ENCODE peak calls at places on chromosomes 12 and 14, in six cellular contexts. D is CD4-positive, alpha-beta T cell; G is fibroblast of lung; H is cardiac muscle cell; J is CD8-positive, alpha-beta T cell; M is OCI-LY7. L is an unnamed sample. For H3K9me3, the result is how much of the 10 kb centered on the place peaks cover.

GRCh38 chr14:70882771-70883492 is 24.3 kb upstream of the PCNX1 start:
- DNase-seq in J (no peak), D (no peak), G (peak), H (no peak), M (no peak), L (no peak)

GRCh38 chr14:36721877-36722276 is 60.2 kb downstream of the PAX9 start:
- DNase-seq in M (no peak), J (no peak), D (no peak), H (no peak), G (no peak), L (no peak)

GRCh38 chr14:97833291-97833690 is 1036.1 kb downstream of the VRK1 start:
- DNase-seq in D (no peak), H (no peak), J (no peak), G (no peak), M (no peak), L (no peak)

GRCh38 chr12:109718390-109718789 is 4.8 kb downstream of the FAM222A start:
- DNase-seq in G (no peak), H (peak), J (no peak), M (no peak), D (no peak), L (no peak)

GRCh38 chr12:109707470-109707821 is 6.2 kb upstream of the FAM222A start:
- DNase-seq in D (no peak), G (no peak), J (no peak), H (no peak), M (no peak), L (no peak)

GRCh38 chr12:47881826-47882427 is 22.9 kb downstream of the VDR start:
- DNase-seq in M (no peak), G (peak), J (no peak), D (no peak), H (no peak), L (no peak)

GRCh38 chr12:26821212-26821701 is 11.7 kb downstream of the ITPR2 start:
- DNase-seq in G (peak), H (no peak), M (no peak), J (no peak), D (no peak), L (no peak)

GRCh38 chr14:36226164-36226563 is 49.6 kb upstream of the PTCSC3 start:
- DNase-seq in G (no peak), D (no peak), H (no peak), J (no peak), M (no peak), L (no peak)

GRCh38 chr14:92877757-92878431 is 45.1 kb upstream of the CHGA start:
- DNase-seq in H (peak), M (no peak), D (no peak), J (no peak), G (no peak), L (no peak)

GRCh38 chr14:20613094-20614037 is 22.2 kb upstream of the RNASE12 start:
- DNase-seq in M (peak), H (peak), G (peak), D (peak), J (peak), L (peak)

GRCh38 chr12:76032043-76032981 is 736 bp upstream of the PHLDA1 start:
- DNase-seq in J (peak), M (peak), H (peak), D (no peak), G (peak), L (no peak)

GRCh38 chr14:23580152-23580926 is 1.7 kb upstream of the JPH4 start:
- DNase-seq in D (no peak), J (no peak), H (no peak), M (no peak), G (no peak), L (no peak)

GRCh38 chr14:89166650-89167049 is 250.4 kb downstream of the FOXN3 start:
- DNase-seq in G (no peak), H (no peak), M (no peak), J (no peak), D (no peak), L (no peak)

GRCh38 chr12:64088431-64089349 is 133.4 kb downstream of the KICS2 start:
- DNase-seq in H (peak), J (no peak), G (peak), M (no peak), D (no peak), L (no peak)

GRCh38 chr14:57199911-57200310 is 68.8 kb downstream of the EXOC5 start:
- DNase-seq in M (no peak), D (no peak), H (no peak), J (no peak), G (peak), L (no peak)

GRCh38 chr14:102606296-102606695 is 13.8 kb downstream of the RCOR1 start:
- DNase-seq in H (no peak), J (no peak), G (no peak), M (no peak), D (no peak), L (no peak)

GRCh38 chr12:56836317-56836716 is 73.2 kb downstream of the HSD17B6 start:
- DNase-seq in M (peak), G (peak), H (no peak), J (no peak), D (no peak), L (no peak)

GRCh38 chr14:93019367-93019843 is 96.3 kb downstream of the ITPK1 start:
- DNase-seq in H (no peak), D (no peak), G (no peak), M (no peak), J (no peak), L (no peak)

DNA sequence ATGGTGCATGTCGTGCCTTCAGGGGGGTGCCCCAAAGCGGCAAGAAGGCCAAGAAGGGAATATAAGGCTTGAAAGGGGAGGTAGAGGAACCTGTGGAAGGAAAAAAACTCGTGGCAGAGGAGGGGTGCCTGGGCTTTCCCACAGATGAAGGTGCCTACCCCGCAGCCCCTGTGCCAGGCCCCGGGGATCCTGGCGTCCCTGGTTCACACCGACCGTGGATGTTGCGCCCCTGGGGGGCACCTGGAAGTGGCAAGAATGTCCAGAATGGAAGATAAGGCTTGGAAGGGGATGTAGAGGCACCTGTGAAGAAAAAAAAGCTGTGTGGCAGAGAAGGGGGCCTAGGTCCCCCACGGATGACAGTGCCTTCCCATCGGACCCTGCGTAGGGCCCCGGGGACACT is 282.2 kb downstream of the ALG10 start:
- DNase-seq in D (no peak), H (no peak), J (no peak), G (no peak), M (no peak), L (no peak)
- H3K9me3 ChIP-seq in D (half or more), H (under half), J (under half), G (under half), M (under half), L (under half)

GRCh38 chr12:131141483-131141882 is 187.8 kb downstream of the ADGRD1 start:
- DNase-seq in J (no peak), D (no peak), M (no peak), H (no peak), G (no peak), L (no peak)
- H3K9me3 ChIP-seq in J (under half), D (under half), M (under half), H (under half), G (under half), L (under half)

GRCh38 chr14:106513302-106513701 is 986.9 kb downstream of the TMEM121 start:
- DNase-seq in M (no peak), H (no peak), J (no peak), D (no peak), G (no peak), L (no peak)
- H3K9me3 ChIP-seq in M (under half), H (under half), J (under half), D (under half), G (under half), L (under half)

GRCh38 chr12:38159092-38159551 is 157.5 kb upstream of the ALG10B start:
- DNase-seq in G (no peak), D (no peak), H (no peak), J (no peak), M (no peak), L (no peak)
- H3K9me3 ChIP-seq in G (under half), D (under half), H (under half), J (under half), M (under half), L (under half)

GRCh38 chr12:127911289-127911688 is 355.7 kb upstream of the TMEM132C start:
- DNase-seq in D (no peak), J (no peak), M (no peak), H (no peak), G (no peak), L (no peak)
- H3K9me3 ChIP-seq in D (under half), J (under half), M (under half), H (under half), G (under half), L (under half)

DNA sequence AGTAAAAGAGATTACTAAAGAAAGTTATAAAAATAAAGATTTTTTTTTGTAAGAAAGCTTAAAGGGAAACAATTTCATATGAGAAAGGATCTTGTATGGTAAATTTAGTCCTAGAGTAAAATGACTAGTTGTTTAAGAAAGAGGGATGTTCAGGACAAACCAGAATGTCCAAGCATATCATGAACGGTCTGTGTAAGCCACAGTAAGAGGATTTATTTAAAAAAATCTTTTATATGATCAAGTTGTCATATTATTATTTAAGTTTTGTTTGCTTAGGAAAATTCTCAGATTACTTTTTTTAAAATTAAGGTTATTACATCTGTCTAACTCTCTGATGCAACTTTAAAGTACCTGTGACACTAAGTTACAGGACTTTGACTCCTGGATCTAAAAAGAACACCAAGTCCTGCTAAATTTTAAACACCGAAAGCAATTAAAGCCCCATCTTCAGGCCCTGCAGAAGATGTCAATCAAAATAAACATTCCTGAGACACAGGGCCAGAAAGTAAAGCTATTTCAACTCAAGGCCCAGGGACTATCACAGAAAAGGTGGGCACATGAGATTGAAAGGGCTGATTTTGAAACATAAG is 17.3 kb upstream of the CCDC196 start:
- DNase-seq in D (no peak), G (no peak), J (no peak), H (no peak), M (peak), L (no peak)
- H3K9me3 ChIP-seq in D (under half), G (under half), J (under half), H (under half), M (under half), L (under half)

GRCh38 chr12:34371050-34371449 is 348.8 kb downstream of the ALG10 start:
- DNase-seq in D (no peak), J (no peak), M (no peak), G (no peak), H (no peak), L (no peak)
- H3K9me3 ChIP-seq in D (under half), J (under half), M (under half), G (under half), H (under half), L (under half)

L was measured in T-helper 17 cell.